ENCODE peak calls at places on chromosomes 2 and 18, in ten cellular contexts. One of them, this sample, is unnamed.

GRCh38 chr18:62328775-62329525 is 3.8 kb downstream of the TNFRSF11A start:
- DNase-seq in neural progenitor cell: no peak
- DNase-seq in A549: no peak
- DNase-seq in OCI-LY7: no peak
- DNase-seq in esophagus squamous epithelium: no peak
- DNase-seq in RWPE2: no peak
- DNase-seq in CD8-positive, alpha-beta memory T cell: no peak
- DNase-seq in esophagus muscularis mucosa: no peak
- DNase-seq in GM12878: no peak
- DNase-seq in K562: no peak
- DNase-seq in this sample: no peak

GRCh38 chr2:233707979-233708644 is 4.6 kb upstream of the UGT1A5 start:
- DNase-seq in neural progenitor cell: no peak
- DNase-seq in A549: no peak
- DNase-seq in OCI-LY7: no peak
- DNase-seq in esophagus squamous epithelium: no peak
- DNase-seq in RWPE2: no peak
- DNase-seq in CD8-positive, alpha-beta memory T cell: no peak
- DNase-seq in esophagus muscularis mucosa: no peak
- DNase-seq in GM12878: no peak
- DNase-seq in K562: no peak
- DNase-seq in this sample: no peak

GRCh38 chr2:162226836-162227235 is 16.4 kb downstream of the FAP start:
- DNase-seq in neural progenitor cell: no peak
- DNase-seq in A549: no peak
- DNase-seq in OCI-LY7: no peak
- DNase-seq in esophagus squamous epithelium: no peak
- DNase-seq in RWPE2: no peak
- DNase-seq in CD8-positive, alpha-beta memory T cell: no peak
- DNase-seq in esophagus muscularis mucosa: no peak
- DNase-seq in GM12878: no peak
- DNase-seq in K562: no peak
- DNase-seq in this sample: no peak

GRCh38 chr2:22737144-22737543 is 647.8 kb upstream of the KLHL29 start:
- DNase-seq in neural progenitor cell: peak; percentile 46
- DNase-seq in A549: no peak
- DNase-seq in OCI-LY7: no peak
- DNase-seq in esophagus squamous epithelium: no peak
- DNase-seq in RWPE2: no peak
- DNase-seq in CD8-positive, alpha-beta memory T cell: no peak
- DNase-seq in esophagus muscularis mucosa: no peak
- DNase-seq in GM12878: no peak
- DNase-seq in K562: no peak
- DNase-seq in this sample: no peak

GRCh38 chr2:120347387-120348010 is 1.6 kb downstream of the INHBB start:
- DNase-seq in neural progenitor cell: peak; percentile 85
- DNase-seq in A549: no peak
- DNase-seq in OCI-LY7: no peak
- DNase-seq in esophagus squamous epithelium: no peak
- DNase-seq in RWPE2: no peak
- DNase-seq in CD8-positive, alpha-beta memory T cell: no peak
- DNase-seq in esophagus muscularis mucosa: no peak
- DNase-seq in GM12878: no peak
- DNase-seq in K562: no peak
- DNase-seq in this sample: no peak

GRCh38 chr2:240234503-240234951 is 94.1 kb upstream of the OTOS start:
- DNase-seq in neural progenitor cell: no peak
- DNase-seq in A549: no peak
- DNase-seq in OCI-LY7: no peak
- DNase-seq in esophagus squamous epithelium: no peak
- DNase-seq in RWPE2: no peak
- DNase-seq in CD8-positive, alpha-beta memory T cell: peak; percentile 34
- DNase-seq in esophagus muscularis mucosa: no peak
- DNase-seq in GM12878: no peak
- DNase-seq in K562: no peak
- DNase-seq in this sample: no peak

GRCh38 chr2:215357660-215358059 is 45.8 kb downstream of the ATIC start:
- DNase-seq in neural progenitor cell: no peak
- DNase-seq in A549: no peak
- DNase-seq in OCI-LY7: no peak
- DNase-seq in esophagus squamous epithelium: no peak
- DNase-seq in RWPE2: no peak
- DNase-seq in CD8-positive, alpha-beta memory T cell: no peak
- DNase-seq in esophagus muscularis mucosa: no peak
- DNase-seq in GM12878: no peak
- DNase-seq in K562: no peak
- DNase-seq in this sample: no peak

GRCh38 chr2:14188431-14188830 is 444.1 kb upstream of the LRATD1 start:
- DNase-seq in neural progenitor cell: no peak
- DNase-seq in A549: no peak
- DNase-seq in OCI-LY7: no peak
- DNase-seq in esophagus squamous epithelium: no peak
- DNase-seq in RWPE2: no peak
- DNase-seq in CD8-positive, alpha-beta memory T cell: no peak
- DNase-seq in esophagus muscularis mucosa: no peak
- DNase-seq in GM12878: no peak
- DNase-seq in K562: no peak
- DNase-seq in this sample: no peak

GRCh38 chr2:241617431-241618154 is 19.4 kb downstream of the THAP4 start:
- DNase-seq in neural progenitor cell: peak; percentile 30
- DNase-seq in A549: no peak
- DNase-seq in OCI-LY7: peak; percentile 80
- DNase-seq in esophagus squamous epithelium: no peak
- DNase-seq in RWPE2: no peak
- DNase-seq in CD8-positive, alpha-beta memory T cell: no peak
- DNase-seq in esophagus muscularis mucosa: no peak
- DNase-seq in GM12878: peak; percentile 35
- DNase-seq in K562: no peak
- DNase-seq in this sample: peak; percentile 60

GRCh38 chr2:230927711-230928341 is 2.8 kb upstream of the GPR55 start:
- DNase-seq in neural progenitor cell: no peak
- DNase-seq in A549: no peak
- DNase-seq in OCI-LY7: no peak
- DNase-seq in esophagus squamous epithelium: no peak
- DNase-seq in RWPE2: peak; percentile 47
- DNase-seq in CD8-positive, alpha-beta memory T cell: no peak
- DNase-seq in esophagus muscularis mucosa: no peak
- DNase-seq in GM12878: no peak
- DNase-seq in K562: no peak
- DNase-seq in this sample: no peak

GRCh38 chr18:36265035-36265434 is 32.5 kb upstream of the FHOD3 start:
- DNase-seq in neural progenitor cell: no peak
- DNase-seq in A549: no peak
- DNase-seq in OCI-LY7: no peak
- DNase-seq in esophagus squamous epithelium: no peak
- DNase-seq in RWPE2: no peak
- DNase-seq in CD8-positive, alpha-beta memory T cell: no peak
- DNase-seq in esophagus muscularis mucosa: peak; percentile 50
- DNase-seq in GM12878: no peak
- DNase-seq in K562: peak; percentile 52
- DNase-seq in this sample: no peak

GRCh38 chr2:102803041-102803896 is 41.4 kb downstream of the TMEM182 start:
- DNase-seq in neural progenitor cell: no peak
- DNase-seq in A549: no peak
- DNase-seq in OCI-LY7: no peak
- DNase-seq in esophagus squamous epithelium: no peak
- DNase-seq in RWPE2: no peak
- DNase-seq in CD8-positive, alpha-beta memory T cell: no peak
- DNase-seq in esophagus muscularis mucosa: no peak
- DNase-seq in GM12878: no peak
- DNase-seq in K562: no peak
- DNase-seq in this sample: peak; percentile 25

GRCh38 chr18:45014047-45014501 is 333.4 kb downstream of the SETBP1 start:
- DNase-seq in neural progenitor cell: peak; percentile 32
- DNase-seq in A549: peak; percentile 33
- DNase-seq in OCI-LY7: no peak
- DNase-seq in esophagus squamous epithelium: no peak
- DNase-seq in RWPE2: no peak
- DNase-seq in CD8-positive, alpha-beta memory T cell: no peak
- DNase-seq in esophagus muscularis mucosa: no peak
- DNase-seq in GM12878: no peak
- DNase-seq in K562: no peak
- DNase-seq in this sample: no peak

GRCh38 chr2:85540131-85540587 is 1.2 kb downstream of the MAT2A start:
- DNase-seq in neural progenitor cell: no peak
- DNase-seq in A549: no peak
- DNase-seq in OCI-LY7: no peak
- DNase-seq in esophagus squamous epithelium: no peak
- DNase-seq in RWPE2: no peak
- DNase-seq in CD8-positive, alpha-beta memory T cell: no peak
- DNase-seq in esophagus muscularis mucosa: no peak
- DNase-seq in GM12878: no peak
- DNase-seq in K562: peak; percentile 45
- DNase-seq in this sample: no peak
- H3K27ac ChIP-seq in neural progenitor cell: no peak overlapping the region
- H3K27ac ChIP-seq in A549: peak overlapping the region; percentile 98
- H3K27ac ChIP-seq in OCI-LY7: peak overlapping the region; percentile 88
- H3K27ac ChIP-seq in esophagus squamous epithelium: peak overlapping the region; percentile 97
- H3K27ac ChIP-seq in RWPE2: peak overlapping the region; percentile 86
- H3K27ac ChIP-seq in CD8-positive, alpha-beta memory T cell: peak overlapping the region; percentile 90
- H3K27ac ChIP-seq in esophagus muscularis mucosa: peak overlapping the region; percentile 99
- H3K27ac ChIP-seq in GM12878: peak overlapping the region; percentile 100
- H3K27ac ChIP-seq in K562: peak overlapping the region; percentile 100
- H3K27ac ChIP-seq in this sample: peak overlapping the region; percentile 83

GRCh38 chr2:125797192-125797591 is 858.8 kb upstream of the GYPC start:
- DNase-seq in neural progenitor cell: no peak
- DNase-seq in A549: no peak
- DNase-seq in OCI-LY7: no peak
- DNase-seq in esophagus squamous epithelium: no peak
- DNase-seq in RWPE2: no peak
- DNase-seq in CD8-positive, alpha-beta memory T cell: no peak
- DNase-seq in esophagus muscularis mucosa: no peak
- DNase-seq in GM12878: no peak
- DNase-seq in K562: no peak
- DNase-seq in this sample: no peak

GRCh38 chr2:125796784-125797183 is 859.2 kb upstream of the GYPC start:
- DNase-seq in neural progenitor cell: no peak
- DNase-seq in A549: no peak
- DNase-seq in OCI-LY7: no peak
- DNase-seq in esophagus squamous epithelium: no peak
- DNase-seq in RWPE2: no peak
- DNase-seq in CD8-positive, alpha-beta memory T cell: no peak
- DNase-seq in esophagus muscularis mucosa: no peak
- DNase-seq in GM12878: no peak
- DNase-seq in K562: no peak
- DNase-seq in this sample: no peak
- H3K4me1 ChIP-seq in neural progenitor cell: peaks cover 6% of the 10 kb centered on the region
- H3K4me1 ChIP-seq in A549: no peaks in the 10 kb centered on the region
- H3K4me1 ChIP-seq in OCI-LY7: no peaks in the 10 kb centered on the region
- H3K4me1 ChIP-seq in esophagus squamous epithelium: no peaks in the 10 kb centered on the region
- H3K4me1 ChIP-seq in RWPE2: no peaks in the 10 kb centered on the region
- H3K4me1 ChIP-seq in CD8-positive, alpha-beta memory T cell: no peaks in the 10 kb centered on the region
- H3K4me1 ChIP-seq in esophagus muscularis mucosa: no peaks in the 10 kb centered on the region
- H3K4me1 ChIP-seq in GM12878: no peaks in the 10 kb centered on the region
- H3K4me1 ChIP-seq in K562: no peaks in the 10 kb centered on the region
- H3K4me1 ChIP-seq in this sample: no peaks in the 10 kb centered on the region

GRCh38 chr18:79548077-79548450 is 131.5 kb upstream of the CTDP1 start:
- DNase-seq in neural progenitor cell: no peak
- DNase-seq in A549: no peak
- DNase-seq in OCI-LY7: no peak
- DNase-seq in esophagus squamous epithelium: no peak
- DNase-seq in RWPE2: peak; percentile 58
- DNase-seq in CD8-positive, alpha-beta memory T cell: no peak
- DNase-seq in esophagus muscularis mucosa: no peak
- DNase-seq in GM12878: no peak
- DNase-seq in K562: no peak
- DNase-seq in this sample: no peak

GRCh38 chr18:79548621-79548985 is 131.0 kb upstream of the CTDP1 start:
- DNase-seq in neural progenitor cell: no peak
- DNase-seq in A549: no peak
- DNase-seq in OCI-LY7: no peak
- DNase-seq in esophagus squamous epithelium: no peak
- DNase-seq in RWPE2: peak; percentile 38
- DNase-seq in CD8-positive, alpha-beta memory T cell: no peak
- DNase-seq in esophagus muscularis mucosa: no peak
- DNase-seq in GM12878: no peak
- DNase-seq in K562: no peak
- DNase-seq in this sample: no peak

GRCh38 chr18:79548986-79549637 is 130.5 kb upstream of the CTDP1 start:
- DNase-seq in neural progenitor cell: no peak
- DNase-seq in A549: no peak
- DNase-seq in OCI-LY7: no peak
- DNase-seq in esophagus squamous epithelium: no peak
- DNase-seq in RWPE2: peak; percentile 61
- DNase-seq in CD8-positive, alpha-beta memory T cell: no peak
- DNase-seq in esophagus muscularis mucosa: no peak
- DNase-seq in GM12878: no peak
- DNase-seq in K562: no peak
- DNase-seq in this sample: no peak

GRCh38 chr18:79546781-79547272 is 132.8 kb upstream of the CTDP1 start:
- DNase-seq in neural progenitor cell: peak; percentile 71
- DNase-seq in A549: no peak
- DNase-seq in OCI-LY7: no peak
- DNase-seq in esophagus squamous epithelium: no peak
- DNase-seq in RWPE2: peak; percentile 50
- DNase-seq in CD8-positive, alpha-beta memory T cell: no peak
- DNase-seq in esophagus muscularis mucosa: no peak
- DNase-seq in GM12878: no peak
- DNase-seq in K562: no peak
- DNase-seq in this sample: no peak

DNA sequence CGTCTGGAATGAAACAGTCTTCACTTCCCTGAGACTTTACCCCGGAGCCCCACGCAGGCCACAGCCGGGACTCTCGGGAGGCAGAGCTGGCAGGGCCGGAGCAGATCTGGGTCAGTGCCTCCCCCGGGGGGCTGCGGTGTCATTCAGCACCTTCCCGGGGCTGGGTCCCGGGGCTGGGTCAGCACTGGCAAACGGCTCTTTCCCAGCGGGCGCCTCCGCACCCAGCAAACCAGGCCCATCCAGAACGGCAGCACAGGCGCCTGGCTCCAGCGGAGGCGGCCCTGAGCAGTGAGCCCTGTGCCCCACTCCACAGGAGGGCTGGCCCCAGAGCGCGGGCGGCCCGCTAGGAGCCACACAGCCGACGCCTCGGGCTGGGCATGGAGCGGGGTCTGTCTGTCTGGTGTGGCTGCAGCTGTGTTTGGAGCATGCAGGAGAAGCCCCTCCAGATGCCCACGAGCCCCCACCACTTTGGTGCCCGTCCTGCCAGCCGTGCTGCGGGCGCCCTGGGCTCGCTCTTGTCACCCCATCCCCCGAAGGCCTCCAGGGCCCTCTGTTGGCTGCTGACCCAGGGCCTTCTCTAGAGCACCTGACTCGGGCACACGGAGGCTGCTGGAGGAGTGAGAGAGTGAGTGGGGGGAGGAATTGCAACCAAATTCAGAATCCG is 132.1 kb upstream of the CTDP1 start:
- DNase-seq in neural progenitor cell: no peak
- DNase-seq in A549: no peak
- DNase-seq in OCI-LY7: no peak
- DNase-seq in esophagus squamous epithelium: no peak
- DNase-seq in RWPE2: peak; percentile 41
- DNase-seq in CD8-positive, alpha-beta memory T cell: no peak
- DNase-seq in esophagus muscularis mucosa: no peak
- DNase-seq in GM12878: no peak
- DNase-seq in K562: no peak
- DNase-seq in this sample: no peak
- H3K27ac ChIP-seq in neural progenitor cell: no peak overlapping the region
- H3K27ac ChIP-seq in A549: no peak overlapping the region
- H3K27ac ChIP-seq in OCI-LY7: no peak overlapping the region
- H3K27ac ChIP-seq in esophagus squamous epithelium: no peak overlapping the region
- H3K27ac ChIP-seq in RWPE2: no peak overlapping the region
- H3K27ac ChIP-seq in CD8-positive, alpha-beta memory T cell: no peak overlapping the region
- H3K27ac ChIP-seq in esophagus muscularis mucosa: no peak overlapping the region
- H3K27ac ChIP-seq in GM12878: no peak overlapping the region
- H3K27ac ChIP-seq in K562: no peak overlapping the region
- H3K27ac ChIP-seq in this sample: no peak overlapping the region

GRCh38 chr18:55557211-55557610 is 30.8 kb downstream of the TCF4 start:
- DNase-seq in neural progenitor cell: no peak
- DNase-seq in A549: no peak
- DNase-seq in OCI-LY7: no peak
- DNase-seq in esophagus squamous epithelium: no peak
- DNase-seq in RWPE2: no peak
- DNase-seq in CD8-positive, alpha-beta memory T cell: no peak
- DNase-seq in esophagus muscularis mucosa: no peak
- DNase-seq in GM12878: no peak
- DNase-seq in K562: no peak
- DNase-seq in this sample: no peak
- H3K4me1 ChIP-seq in neural progenitor cell: no peaks in the 10 kb centered on the region
- H3K4me1 ChIP-seq in A549: no peaks in the 10 kb centered on the region
- H3K4me1 ChIP-seq in OCI-LY7: peaks cover 26% of the 10 kb centered on the region
- H3K4me1 ChIP-seq in esophagus squamous epithelium: no peaks in the 10 kb centered on the region
- H3K4me1 ChIP-seq in RWPE2: no peaks in the 10 kb centered on the region
- H3K4me1 ChIP-seq in CD8-positive, alpha-beta memory T cell: no peaks in the 10 kb centered on the region
- H3K4me1 ChIP-seq in esophagus muscularis mucosa: no peaks in the 10 kb centered on the region
- H3K4me1 ChIP-seq in GM12878: no peaks in the 10 kb centered on the region
- H3K4me1 ChIP-seq in K562: no peaks in the 10 kb centered on the region
- H3K4me1 ChIP-seq in this sample: no peaks in the 10 kb centered on the region